ENCODE peak calls at places on chromosomes 4 and X, in seven cellular contexts. W, G, Q, P, L, J and Y are unnamed samples.

GRCh38 chr4:56907489-56908205 is at the start of gene REST:
- DNase-seq in W (peak), G (peak), Q (peak), P (peak), L (peak), J (peak), Y (no peak)

GRCh38 chr4:132824721-132825120 is 324.4 kb upstream of the PCDH10 start:
- DNase-seq in W (no peak), G (no peak), Q (no peak), P (no peak), L (no peak), J (no peak), Y (no peak)

GRCh38 chr4:155666701-155667537 is at the start of gene GUCY1A1:
- DNase-seq in W (no peak), G (no peak), Q (peak), P (peak), L (peak), J (no peak), Y (no peak)

GRCh38 chr4:41692717-41693345 is 55.7 kb downstream of the PHOX2B start:
- DNase-seq in W (peak), G (peak), Q (peak), P (peak), L (peak), J (peak), Y (no peak)

GRCh38 chr4:141046255-141046654 is 87.0 kb downstream of the RNF150 start:
- DNase-seq in W (peak), G (no peak), Q (no peak), P (peak), L (peak), J (peak), Y (no peak)

GRCh38 chr4:829291-829690 is 3.4 kb upstream of the CPLX1 start:
- DNase-seq in W (no peak), G (no peak), Q (peak), P (no peak), L (no peak), J (no peak), Y (no peak)

GRCh38 chr4:150215601-150216000 is 137.4 kb downstream of the DCLK2 start:
- DNase-seq in W (no peak), G (peak), Q (no peak), P (peak), L (no peak), J (no peak), Y (peak)

GRCh38 chr4:101163936-101164335 is 183.4 kb downstream of the PPP3CA start:
- DNase-seq in W (peak), G (no peak), Q (no peak), P (peak), L (peak), J (no peak), Y (no peak)

GRCh38 chr4:142211444-142211843 is 575.1 kb downstream of the IL15 start:
- DNase-seq in W (no peak), G (no peak), Q (no peak), P (peak), L (no peak), J (no peak), Y (no peak)

GRCh38 chr4:3699261-3699660 is 66.9 kb upstream of the ADRA2C start:
- DNase-seq in W (no peak), G (no peak), Q (no peak), P (no peak), L (no peak), J (no peak), Y (no peak)

GRCh38 chr4:13481569-13481968 is 2.6 kb downstream of the RAB28 start:
- DNase-seq in W (peak), G (no peak), Q (no peak), P (peak), L (peak), J (no peak), Y (no peak)

GRCh38 chr4:24664956-24665355 is 80.6 kb upstream of the DHX15 start:
- DNase-seq in W (peak), G (no peak), Q (no peak), P (peak), L (peak), J (no peak), Y (no peak)

GRCh38 chrX:45083314-45083713 is 117.4 kb downstream of the DIPK2B start:
- DNase-seq in W (no peak), G (no peak), Q (no peak), P (no peak), L (no peak), J (no peak), Y (no peak)

GRCh38 chrX:136694491-136695087 is 46.6 kb downstream of the CD40LG start:
- DNase-seq in W (peak), G (peak), Q (no peak), P (peak), L (peak), J (peak), Y (peak)

GRCh38 chr4:64158648-64159326 is 250.5 kb downstream of the TECRL start:
- DNase-seq in W (peak), G (peak), Q (no peak), P (peak), L (peak), J (peak), Y (peak)

GRCh38 chr4:73895201-73896177 is 26.3 kb downstream of the CXCL1 start:
- DNase-seq in W (peak), G (no peak), Q (no peak), P (no peak), L (no peak), J (no peak), Y (peak)

GRCh38 chr4:183621875-183622274 is 37.1 kb downstream of the RWDD4 start:
- DNase-seq in W (no peak), G (no peak), Q (no peak), P (no peak), L (no peak), J (no peak), Y (no peak)

GRCh38 chrX:48813605-48814004 is 11.7 kb downstream of the HDAC6 start:
- DNase-seq in W (no peak), G (no peak), Q (no peak), P (no peak), L (no peak), J (no peak), Y (no peak)

GRCh38 chr4:5463936-5464650 is 244.3 kb downstream of the EVC2 start:
- DNase-seq in W (no peak), G (no peak), Q (no peak), P (no peak), L (no peak), J (no peak), Y (no peak)

GRCh38 chr4:85787133-85787532 is 312.2 kb downstream of the ARHGAP24 start:
- DNase-seq in W (peak), G (no peak), Q (no peak), P (peak), L (peak), J (peak), Y (no peak)

GRCh38 chrX:44343412-44343942 is at the start of gene EFHC2:
- DNase-seq in W (peak), G (no peak), Q (peak), P (no peak), L (peak), J (no peak), Y (no peak)

GRCh38 chr4:3491681-3492405 is 28.7 kb downstream of the DOK7 start:
- DNase-seq in W (peak), G (no peak), Q (no peak), P (no peak), L (peak), J (no peak), Y (no peak)

GRCh38 chr4:75876218-75876617 is 26.0 kb downstream of the PPEF2 start:
- DNase-seq in W (no peak), G (no peak), Q (no peak), P (no peak), L (no peak), J (no peak), Y (no peak)

GRCh38 chr4:182206916-182207315 is 36.3 kb upstream of the TENM3 start:
- DNase-seq in W (peak), G (no peak), Q (no peak), P (no peak), L (no peak), J (no peak), Y (no peak)

DNA sequence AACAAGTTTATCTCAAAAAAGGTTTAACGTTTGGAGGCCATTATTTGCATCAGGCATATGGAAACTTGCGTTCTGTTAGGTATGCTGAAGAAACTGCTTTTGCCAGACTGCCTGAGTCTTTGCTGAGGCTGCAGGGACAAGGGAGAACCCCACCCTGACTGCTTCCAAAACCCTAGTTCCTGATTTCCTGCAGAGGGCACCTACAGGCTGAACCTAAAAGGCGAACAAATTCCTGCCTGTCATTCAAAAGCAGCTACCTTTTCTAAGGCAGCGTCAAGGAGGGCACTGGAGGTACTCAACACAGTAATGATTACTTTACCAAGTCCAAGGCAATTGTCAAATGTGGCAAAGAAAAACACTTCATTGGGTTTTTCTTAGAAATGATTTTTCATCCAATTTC is 578 bp upstream of the CORIN start:
- DNase-seq in W (no peak), G (peak), Q (no peak), P (no peak), L (no peak), J (no peak), Y (no peak)
- H3K4me3 ChIP-seq in W (no peak), G (no peak), Q (no peak), P (no peak), L (no peak), J (no peak), Y (no peak)

GRCh38 chr4:53804719-53805118 is 213.4 kb upstream of the LNX1 start:
- DNase-seq in W (no peak), G (peak), Q (peak), P (peak), L (no peak), J (no peak), Y (peak)
- TF ChIP-seq CTCF in W (peak), G (peak), Q (peak), P (peak), L (peak), J (peak), Y (peak)

GRCh38 chrX:69149466-69150293 is 15.6 kb downstream of the PJA1 start:
- DNase-seq in W (no peak), G (no peak), Q (no peak), P (no peak), L (no peak), J (no peak), Y (no peak)
- H3K4me3 ChIP-seq in W (no peak), G (no peak), Q (no peak), P (no peak), L (no peak), J (no peak), Y (no peak)

DNA sequence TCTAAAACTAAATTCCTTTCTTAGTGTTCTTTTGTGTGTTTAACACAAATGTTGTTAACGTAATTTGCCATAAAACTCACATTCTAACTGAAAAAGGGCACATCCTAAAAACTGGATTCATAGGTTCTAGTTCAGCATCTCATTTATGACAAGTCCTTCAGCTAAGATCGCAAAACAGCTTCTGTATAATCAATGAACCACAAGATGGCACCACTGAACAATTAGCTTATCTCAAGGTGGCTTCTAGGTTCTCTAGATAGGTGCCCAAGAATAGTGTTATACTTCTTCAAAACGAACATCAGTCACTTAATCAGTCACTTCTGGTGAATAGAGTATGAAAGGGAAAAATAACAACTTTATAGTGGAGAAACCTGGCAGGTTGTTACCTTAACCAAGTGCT is 54.3 kb downstream of the NRK start:
- DNase-seq in W (peak), G (peak), Q (no peak), P (peak), L (no peak), J (no peak), Y (peak)
- TF ChIP-seq CTCF in W (peak), G (peak), Q (no peak), P (peak), L (no peak), J (peak), Y (peak)